ENCODE peak calls at places on chromosomes 12 and 14, in four cellular contexts. N is K562, K is HepG2, E is H1. Y is an unnamed sample.

GRCh38 chr14:73344304-73344703 is 107.0 kb downstream of the PAPLN start:
- DNase-seq in N (no peak), K (no peak), E (no peak), Y (no peak)

GRCh38 chr14:69237584-69237983 is 22.4 kb upstream of the GALNT16 start:
- DNase-seq in N (no peak), K (no peak), E (peak; percentile 41), Y (no peak)

GRCh38 chr14:92987713-92988510 is 65.0 kb downstream of the CHGA start:
- DNase-seq in N (no peak), K (no peak), E (no peak), Y (no peak)

GRCh38 chr12:13900718-13901117 is 80.7 kb downstream of the GRIN2B start:
- DNase-seq in N (no peak), K (no peak), E (no peak), Y (no peak)

GRCh38 chr14:55451950-55452349 is 11.5 kb upstream of the TBPL2 start:
- DNase-seq in N (no peak), K (no peak), E (peak; percentile 8), Y (no peak)

GRCh38 chr12:90235642-90236041 is 527.0 kb upstream of the ATP2B1 start:
- DNase-seq in N (no peak), K (no peak), E (no peak), Y (no peak)

GRCh38 chr14:69002069-69002468 is 23.0 kb upstream of the ACTN1 start:
- DNase-seq in N (peak; percentile 51), K (peak; percentile 73), E (no peak), Y (peak; percentile 51)

GRCh38 chr14:99273724-99274345 is 1.8 kb upstream of the BCL11B start:
- DNase-seq in N (no peak), K (peak; percentile 14), E (peak; percentile 73), Y (peak; percentile 33)

GRCh38 chr12:19382111-19382526 is 57.2 kb upstream of the AEBP2 start:
- DNase-seq in N (no peak), K (peak; percentile 9), E (no peak), Y (peak; percentile 87)

GRCh38 chr14:94600148-94600545 is 12.0 kb upstream of the SERPINA3 start:
- DNase-seq in N (no peak), K (no peak), E (no peak), Y (no peak)

GRCh38 chr14:94599656-94600004 is 12.6 kb upstream of the SERPINA3 start:
- DNase-seq in N (no peak), K (no peak), E (no peak), Y (peak; percentile 19)

GRCh38 chr14:94598506-94598815 is 13.7 kb upstream of the SERPINA3 start:
- DNase-seq in N (no peak), K (no peak), E (no peak), Y (no peak)

GRCh38 chr14:94597788-94598187 is 14.4 kb upstream of the SERPINA3 start:
- DNase-seq in N (no peak), K (no peak), E (no peak), Y (no peak)

DNA sequence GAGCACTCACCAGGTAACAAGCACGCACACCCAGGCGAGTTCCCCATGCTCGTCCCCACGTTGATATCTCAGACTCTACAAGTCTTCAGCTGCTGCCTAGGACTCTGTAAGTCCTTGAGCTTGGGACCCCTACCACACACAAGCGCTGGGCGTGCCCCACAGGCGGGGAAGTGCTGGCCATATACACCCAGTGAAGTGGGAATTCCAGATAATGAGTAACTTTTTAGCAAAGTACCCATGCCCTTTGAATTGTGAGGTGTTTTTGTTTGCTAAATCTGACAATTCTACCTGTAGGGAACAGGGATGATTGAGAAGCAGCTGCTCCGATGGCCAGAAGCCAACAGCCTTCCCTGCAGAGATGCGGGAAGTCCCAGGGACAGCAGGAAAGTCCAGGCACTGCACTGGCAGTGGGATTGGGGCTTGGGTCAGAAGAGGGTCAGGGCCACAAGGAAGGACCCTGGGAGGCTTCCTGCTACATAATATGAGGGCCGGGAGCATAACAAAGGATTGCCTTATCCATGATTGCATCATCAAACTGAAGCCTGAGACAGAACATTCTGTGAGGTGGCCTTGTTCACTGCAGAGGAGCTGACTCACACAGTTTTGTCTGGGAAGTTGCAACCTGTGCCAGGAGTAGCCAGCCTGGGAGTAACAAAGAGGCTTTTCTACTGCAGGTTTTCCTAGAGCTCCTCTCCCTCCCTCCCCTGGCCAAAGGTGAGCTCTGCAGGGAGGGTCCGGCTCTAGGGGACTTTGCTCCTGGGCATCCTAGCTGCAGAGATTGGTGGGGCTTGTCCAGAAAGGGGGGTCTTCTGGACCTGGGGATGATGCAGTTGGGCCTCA is 13.2 kb upstream of the SERPINA3 start:
- DNase-seq in N (no peak), K (peak; percentile 100), E (no peak), Y (peak; percentile 98)
- TF ChIP-seq CTCF in N (no peak), K (peak; percentile 42), E (peak; percentile 15), Y (peak; percentile 23)

DNA sequence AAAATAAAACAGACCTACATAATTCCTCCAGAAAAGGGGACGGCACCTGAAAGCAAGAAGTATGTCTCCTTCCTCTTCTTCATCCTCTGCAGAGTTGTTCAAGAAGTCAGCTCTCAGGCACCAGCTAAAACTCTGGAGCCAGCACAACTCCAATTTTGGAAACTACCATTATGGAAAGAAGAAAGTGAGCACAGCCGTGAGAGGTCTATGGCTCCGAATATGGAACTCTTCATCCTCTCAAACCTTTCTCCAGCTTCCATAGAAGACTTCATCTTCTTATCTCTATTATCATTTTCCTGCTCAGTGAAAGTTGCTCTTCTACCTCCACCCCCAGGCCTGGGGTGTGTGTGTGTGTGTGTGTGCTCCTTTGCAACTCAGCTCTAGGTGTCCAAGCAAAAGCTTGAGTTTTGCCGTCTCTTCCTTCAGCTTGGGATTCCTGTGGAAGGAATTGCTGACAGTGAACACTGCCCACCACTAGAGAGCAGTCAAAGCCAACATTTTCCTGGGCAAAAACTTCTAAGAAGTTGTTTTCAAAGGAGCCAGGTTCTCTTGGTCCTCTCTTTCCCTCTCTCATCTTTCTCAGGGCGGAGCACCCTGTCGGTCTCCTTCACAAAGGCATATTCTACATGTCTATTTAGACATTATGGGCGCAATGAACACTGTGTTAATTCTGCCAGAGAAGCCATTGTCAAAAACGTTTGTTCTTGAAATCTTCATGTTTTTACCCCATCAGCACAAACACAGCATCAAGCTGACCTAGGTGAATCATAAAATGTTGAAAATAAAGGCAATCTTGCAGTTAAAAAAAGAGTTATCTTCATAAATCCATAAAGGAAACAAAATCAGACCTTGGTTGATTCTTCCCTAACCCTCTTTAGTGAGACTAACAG is 155.1 kb downstream of the DIO2 start:
- DNase-seq in N (peak; percentile 1), K (peak; percentile 16), E (peak; percentile 58), Y (peak; percentile 75)
- TF ChIP-seq PHF8 in N (no peak), K (no peak), E (no peak), Y (no peak)

GRCh38 chr12:102616692-102617091 is 136.3 kb upstream of the IGF1 start:
- DNase-seq in N (no peak), K (no peak), E (no peak), Y (no peak)
- TF ChIP-seq CTCF in N (no peak), K (no peak), E (no peak), Y (no peak)

GRCh38 chr14:84234281-84234680 is 1295.7 kb upstream of the FLRT2 start:
- DNase-seq in N (no peak), K (no peak), E (no peak), Y (no peak)

GRCh38 chr14:84225243-84225642 is 1304.7 kb upstream of the FLRT2 start:
- DNase-seq in N (no peak), K (no peak), E (no peak), Y (no peak)

DNA sequence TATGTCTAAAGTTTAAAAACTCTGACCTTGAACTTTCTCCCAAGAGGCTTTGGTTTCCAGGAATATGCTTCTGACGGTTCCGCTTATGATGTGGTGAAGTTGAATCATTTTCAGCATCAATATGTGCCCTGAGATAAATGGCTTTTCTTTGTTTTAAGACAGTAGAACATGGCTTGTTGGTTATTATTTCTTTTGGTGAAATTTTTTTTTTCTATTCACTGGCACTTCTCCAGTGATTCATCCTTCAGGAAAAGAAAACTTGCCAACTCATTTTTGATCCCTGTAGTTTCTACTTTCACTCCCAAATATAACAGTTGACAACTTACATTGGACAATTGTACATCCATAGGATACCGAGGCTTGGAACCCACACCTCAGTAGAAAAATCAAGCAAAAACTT is 1301.2 kb upstream of the FLRT2 start:
- DNase-seq in N (no peak), K (no peak), E (no peak), Y (no peak)
- TF ChIP-seq PHF8 in N (no peak), K (no peak), E (no peak), Y (no peak)

GRCh38 chr12:41515953-41516352 is 327.8 kb downstream of the PDZRN4 start:
- DNase-seq in N (no peak), K (no peak), E (no peak), Y (no peak)

GRCh38 chr12:41512531-41512930 is 324.4 kb downstream of the PDZRN4 start:
- DNase-seq in N (no peak), K (no peak), E (no peak), Y (no peak)

GRCh38 chr12:41511247-41511646 is 323.1 kb downstream of the PDZRN4 start:
- DNase-seq in N (no peak), K (no peak), E (no peak), Y (no peak)

GRCh38 chr12:41514050-41514449 is 325.9 kb downstream of the PDZRN4 start:
- DNase-seq in N (no peak), K (no peak), E (no peak), Y (no peak)

DNA sequence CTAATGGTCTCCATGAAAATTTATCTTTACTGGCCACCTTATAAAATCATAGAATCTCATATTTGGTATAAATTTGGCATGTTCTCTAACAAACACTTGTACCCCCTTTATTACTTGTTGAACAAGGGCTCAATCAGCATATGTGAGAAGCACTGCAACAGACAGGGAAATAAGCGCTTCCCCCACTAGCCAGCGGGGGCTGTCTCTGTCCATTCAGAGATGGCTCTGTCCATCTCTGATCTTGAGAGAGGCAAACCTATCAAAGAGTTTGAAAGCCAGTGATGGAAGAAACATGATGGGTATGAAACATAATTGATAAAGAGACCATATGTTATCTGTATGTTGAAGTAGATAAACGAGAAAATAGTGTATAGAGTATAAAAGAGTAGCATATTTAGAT is 326.8 kb downstream of the PDZRN4 start:
- DNase-seq in N (no peak), K (no peak), E (no peak), Y (no peak)
- TF ChIP-seq CTCF in N (no peak), K (no peak), E (peak; percentile 31), Y (no peak)

Y was measured in A549.